ENCODE peak calls at places on chromosome 19, in four cellular contexts. X, R, C and Z are unnamed samples.

GRCh38 chr19:30679286-30679685 is 307.1 kb downstream of the ZNF536 start:
- DNase-seq in X (no peak), C (no peak), R (no peak), Z (no peak)

GRCh38 chr19:29060833-29061364 is 152.1 kb downstream of the UQCRFS1 start:
- DNase-seq in X (no peak), C (no peak), R (no peak), Z (no peak)

GRCh38 chr19:47776568-47776967 is 1.9 kb upstream of the SELENOW start:
- DNase-seq in X (peak; percentile 77), C (no peak), R (no peak), Z (no peak)

GRCh38 chr19:43776285-43776684 is 4.5 kb downstream of the KCNN4 start:
- DNase-seq in R (no peak), C (no peak), X (no peak), Z (no peak)

GRCh38 chr19:12952488-12953455 is 4.3 kb downstream of the GADD45GIP1 start:
- DNase-seq in C (no peak), X (no peak), R (no peak), Z (no peak)

GRCh38 chr19:6738726-6739389 is 622 bp upstream of the TRIP10 start:
- DNase-seq in X (no peak), R (no peak), C (no peak), Z (no peak)

GRCh38 chr19:16051254-16052025 is 24.9 kb upstream of the TPM4 start:
- DNase-seq in X (no peak), R (no peak), C (no peak), Z (no peak)

GRCh38 chr19:2391118-2391725 is 31.2 kb downstream of the TMPRSS9 start:
- DNase-seq in X (peak; percentile 72), C (peak; percentile 21), R (no peak), Z (peak; percentile 59)

GRCh38 chr19:46648070-46648960 is 12.3 kb upstream of the GNG8 start:
- DNase-seq in R (no peak), C (no peak), X (no peak), Z (no peak)

GRCh38 chr19:52172347-52172746 is 926 bp upstream of the ZNF836 start:
- DNase-seq in X (no peak), R (no peak), C (no peak), Z (no peak)

GRCh38 chr19:52171321-52172169 is at the start of gene ZNF836:
- DNase-seq in X (peak; percentile 56), C (peak; percentile 51), R (peak; percentile 73), Z (peak; percentile 77)

GRCh38 chr19:52170863-52171320 is 529 bp downstream of the ZNF836 start:
- DNase-seq in C (no peak), X (no peak), R (no peak), Z (no peak)

DNA sequence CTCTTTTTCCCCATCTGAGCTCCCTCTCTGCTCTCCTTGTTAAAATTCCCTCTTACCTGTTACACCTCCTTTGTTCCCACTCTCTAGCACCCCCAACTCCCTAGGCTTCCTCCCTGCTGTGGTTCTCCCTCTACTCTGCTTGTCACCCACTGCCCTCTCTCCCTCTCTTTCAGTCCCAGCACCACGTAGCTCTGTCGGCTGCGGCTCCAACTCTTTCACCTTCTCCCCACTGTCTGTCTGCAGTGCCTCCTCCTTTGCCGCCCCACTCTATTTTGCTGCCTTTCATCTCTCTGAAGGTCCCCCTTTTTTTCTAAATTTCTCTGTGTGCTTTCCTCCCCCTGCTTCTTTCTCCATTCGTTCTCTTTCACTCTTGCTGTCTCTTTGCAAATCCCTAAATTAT is 1.1 kb downstream of the ZNF836 start:
- DNase-seq in X (no peak), C (no peak), R (no peak), Z (no peak)
- TF ChIP-seq SP1 in X (no peak), C (no peak), R (no peak), Z (no peak)

DNA sequence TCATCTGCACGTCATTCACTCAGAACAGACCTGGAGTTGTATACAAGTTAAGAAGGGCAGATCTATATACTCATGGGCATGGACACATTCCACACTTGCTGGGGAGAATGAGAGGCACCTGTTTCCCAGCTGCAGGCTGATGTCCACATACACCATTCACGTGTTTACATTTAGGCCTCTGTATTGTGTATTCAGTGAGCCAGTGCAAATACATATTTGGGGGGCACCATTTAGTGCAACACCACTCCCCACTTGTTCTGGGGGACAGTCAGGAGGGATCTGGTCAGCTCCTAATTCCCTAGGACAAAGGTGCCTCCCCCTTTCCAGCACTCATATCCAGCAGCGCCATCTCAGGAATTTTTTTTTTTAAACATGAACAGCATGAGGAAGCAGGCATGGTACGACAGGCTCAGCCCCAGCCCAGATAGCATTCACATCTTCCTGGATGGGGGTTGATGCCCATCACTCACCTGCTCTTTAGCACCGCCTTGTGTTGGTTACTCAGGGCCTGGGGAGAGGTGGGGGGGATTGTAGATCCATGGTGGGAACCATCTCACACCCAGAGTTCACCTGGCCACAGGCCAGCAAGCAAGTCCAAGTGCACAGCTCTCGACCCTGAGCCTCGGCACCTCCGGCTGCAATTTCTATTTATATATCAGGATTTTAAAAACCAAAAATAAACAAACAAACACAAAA is 56.9 kb upstream of the ZNF254 start:
- DNase-seq in R (no peak), X (peak; percentile 25), C (no peak), Z (no peak)
- TF ChIP-seq SUZ12 in R (no peak), X (no peak), C (no peak), Z (no peak)

DNA sequence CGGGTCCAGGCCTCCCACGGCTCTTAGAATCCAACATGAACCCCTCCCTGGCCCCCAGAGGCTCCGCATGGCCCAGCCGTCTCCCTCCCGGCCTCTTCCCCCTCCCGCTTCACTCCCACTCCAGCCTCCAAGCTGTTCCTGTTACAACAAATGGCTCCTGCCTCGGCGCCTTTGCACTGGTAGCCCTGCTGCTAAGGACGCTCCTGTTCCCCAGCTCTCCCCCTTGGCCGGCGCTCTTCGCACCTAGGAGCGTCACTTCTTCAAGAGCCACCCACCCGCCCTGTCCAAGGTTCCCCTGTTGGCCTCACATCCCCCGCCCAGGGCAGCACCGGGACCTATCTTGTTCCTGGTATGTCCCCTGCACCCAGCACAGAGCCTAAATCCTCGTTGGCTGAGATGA is 9.4 kb downstream of the CCDC124 start:
- DNase-seq in C (no peak), X (no peak), R (no peak), Z (no peak)
- TF ChIP-seq SP1 in C (no peak), X (no peak), R (no peak), Z (no peak)

GRCh38 chr19:38919837-38920528 is 8.0 kb upstream of the CCER2 start:
- DNase-seq in X (no peak), C (no peak), R (no peak), Z (no peak)

GRCh38 chr19:38920529-38921419 is 8.8 kb upstream of the CCER2 start:
- DNase-seq in C (no peak), X (no peak), R (no peak), Z (no peak)

GRCh38 chr19:38922482-38922881 is 8.1 kb downstream of the SARS2 start:
- DNase-seq in C (no peak), R (no peak), X (no peak), Z (no peak)

GRCh38 chr19:38924383-38924782 is 6.2 kb downstream of the SARS2 start:
- DNase-seq in C (no peak), X (no peak), R (no peak), Z (no peak)

GRCh38 chr19:38921420-38922274 is 8.9 kb downstream of the SARS2 start:
- DNase-seq in C (no peak), R (no peak), X (no peak), Z (no peak)
- TF ChIP-seq SUZ12 in C (no peak), R (no peak), X (no peak), Z (no peak)

DNA sequence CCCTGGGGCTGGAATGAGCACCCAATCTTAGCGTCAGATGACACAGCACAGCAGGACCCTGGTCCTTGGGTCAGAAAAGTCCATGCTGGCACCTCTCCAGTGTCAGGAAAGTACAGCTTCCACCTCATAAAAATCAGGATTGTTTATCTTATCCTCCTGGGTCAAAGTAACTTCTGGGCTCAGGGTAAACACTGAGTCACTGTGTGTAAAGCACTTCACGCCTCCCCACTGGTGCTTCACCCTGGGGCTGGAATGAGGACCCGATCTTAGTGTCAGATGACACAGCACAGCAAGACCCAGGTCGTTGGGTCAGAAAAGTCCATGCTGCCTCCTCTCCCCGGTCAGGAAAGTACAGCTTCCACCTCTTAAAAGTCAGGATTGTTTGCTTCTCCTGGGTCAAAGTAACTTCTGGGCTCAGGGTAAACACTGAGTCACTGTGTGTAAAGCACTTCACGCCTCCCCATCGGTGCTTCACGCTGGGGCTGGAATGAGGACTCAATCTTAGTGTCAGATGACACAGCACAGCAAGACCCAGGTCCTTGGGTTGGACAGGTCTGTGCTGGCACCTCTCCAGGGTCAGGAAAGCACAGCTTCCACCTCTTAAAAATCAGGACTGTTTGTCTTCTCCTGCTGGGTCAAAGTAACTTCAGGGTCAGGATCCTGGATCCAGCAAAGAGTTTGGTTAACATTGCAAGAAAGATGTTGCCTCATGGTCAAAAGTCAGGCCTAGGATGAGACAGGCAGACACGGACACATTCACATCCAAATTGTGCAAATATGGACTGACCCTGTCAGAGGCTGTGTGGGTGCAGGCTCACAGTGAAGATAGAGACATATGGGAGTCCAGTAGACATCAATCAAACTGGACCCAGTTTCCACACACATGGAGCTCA is 39.2 kb upstream of the CYP2A7 start:
- DNase-seq in C (no peak), X (peak; percentile 83), R (no peak), Z (peak; percentile 26)
- TF ChIP-seq SP1 in C (no peak), X (no peak), R (no peak), Z (no peak)

GRCh38 chr19:58387338-58388174 is 487 bp downstream of the RPS5 start:
- DNase-seq in C (no peak), X (no peak), R (no peak), Z (no peak)
- TF ChIP-seq SUZ12 in C (no peak), X (no peak), R (no peak), Z (no peak)

GRCh38 chr19:39509233-39509632 is 5.7 kb upstream of the SELENOV start:
- DNase-seq in C (no peak), X (no peak), R (no peak), Z (no peak)

GRCh38 chr19:39506598-39506943 is 7.8 kb downstream of the DLL3 start:
- DNase-seq in C (no peak), X (no peak), R (no peak), Z (no peak)

GRCh38 chr19:39507715-39508364 is 7.1 kb upstream of the SELENOV start:
- DNase-seq in X (no peak), C (no peak), R (no peak), Z (no peak)

GRCh38 chr19:39508629-39509028 is 6.3 kb upstream of the SELENOV start:
- DNase-seq in C (no peak), R (no peak), X (no peak), Z (no peak)

GRCh38 chr19:39506944-39507714 is 7.8 kb upstream of the SELENOV start:
- DNase-seq in R (peak; percentile 47), X (peak; percentile 60), C (no peak), Z (peak; percentile 89)
- TF ChIP-seq SP1 in R (no peak), X (no peak), C (no peak), Z (no peak)

GRCh38 chr19:42113641-42114348 is 18.5 kb downstream of the POU2F2 start:
- DNase-seq in C (peak; percentile 40), X (peak; percentile 33), R (peak; percentile 56), Z (no peak)
- TF ChIP-seq SUZ12 in C (no peak), X (no peak), R (no peak), Z (no peak)